ENCODE peak calls at places on chromosome 11, in eight cellular contexts. One of them, this sample, is unnamed. For H3K4me1, the result is how much of the 10 kb centered on the place peaks cover.

GRCh38 chr11:111454561-111455192 is 57.5 kb downstream of the BTG4 start:
- DNase-seq in CD8-positive, alpha-beta T cell: peak
- DNase-seq in thoracic aorta: no peak
- DNase-seq in ovary: no peak
- DNase-seq in spleen: no peak
- DNase-seq in neuronal stem cell: peak
- DNase-seq in small intestine: peak
- DNase-seq in breast epithelium: peak
- DNase-seq in this sample: no peak

GRCh38 chr11:57499413-57499982 is 16.0 kb downstream of the SLC43A1 start:
- DNase-seq in spleen: peak
- DNase-seq in neuronal stem cell: peak
- DNase-seq in thoracic aorta: peak
- DNase-seq in ovary: peak
- DNase-seq in small intestine: peak
- DNase-seq in CD8-positive, alpha-beta T cell: peak
- DNase-seq in breast epithelium: peak
- DNase-seq in this sample: peak

GRCh38 chr11:77188323-77188911 is 60.4 kb downstream of the MYO7A start:
- DNase-seq in neuronal stem cell: peak
- DNase-seq in spleen: peak
- DNase-seq in thoracic aorta: peak
- DNase-seq in ovary: peak
- DNase-seq in CD8-positive, alpha-beta T cell: peak
- DNase-seq in breast epithelium: peak
- DNase-seq in small intestine: peak
- DNase-seq in this sample: peak

GRCh38 chr11:121328213-121328966 is 35.8 kb downstream of the SC5D start:
- DNase-seq in spleen: no peak
- DNase-seq in breast epithelium: no peak
- DNase-seq in small intestine: peak
- DNase-seq in neuronal stem cell: no peak
- DNase-seq in ovary: no peak
- DNase-seq in thoracic aorta: no peak
- DNase-seq in CD8-positive, alpha-beta T cell: peak
- DNase-seq in this sample: no peak

GRCh38 chr11:119906376-119906775 is 177.4 kb upstream of the NECTIN1 start:
- DNase-seq in neuronal stem cell: no peak
- DNase-seq in thoracic aorta: no peak
- DNase-seq in small intestine: peak
- DNase-seq in spleen: peak
- DNase-seq in CD8-positive, alpha-beta T cell: no peak
- DNase-seq in ovary: no peak
- DNase-seq in breast epithelium: no peak
- DNase-seq in this sample: no peak

GRCh38 chr11:75238595-75239245 is 1.9 kb upstream of the TPBGL start:
- DNase-seq in ovary: no peak
- DNase-seq in spleen: no peak
- DNase-seq in neuronal stem cell: no peak
- DNase-seq in thoracic aorta: no peak
- DNase-seq in small intestine: no peak
- DNase-seq in CD8-positive, alpha-beta T cell: no peak
- DNase-seq in breast epithelium: no peak
- DNase-seq in this sample: no peak

GRCh38 chr11:45667929-45668680 is 2.7 kb upstream of the CHST1 start:
- DNase-seq in small intestine: no peak
- DNase-seq in ovary: peak
- DNase-seq in thoracic aorta: no peak
- DNase-seq in breast epithelium: no peak
- DNase-seq in CD8-positive, alpha-beta T cell: no peak
- DNase-seq in neuronal stem cell: no peak
- DNase-seq in spleen: no peak
- DNase-seq in this sample: no peak

GRCh38 chr11:105856954-105857353 is 165.1 kb downstream of the MSANTD4 start:
- DNase-seq in neuronal stem cell: no peak
- DNase-seq in thoracic aorta: no peak
- DNase-seq in ovary: no peak
- DNase-seq in spleen: no peak
- DNase-seq in small intestine: peak
- DNase-seq in CD8-positive, alpha-beta T cell: no peak
- DNase-seq in breast epithelium: no peak
- DNase-seq in this sample: no peak

GRCh38 chr11:102924851-102925380 is 30.6 kb downstream of the MMP13 start:
- DNase-seq in thoracic aorta: no peak
- DNase-seq in breast epithelium: no peak
- DNase-seq in CD8-positive, alpha-beta T cell: no peak
- DNase-seq in neuronal stem cell: no peak
- DNase-seq in spleen: no peak
- DNase-seq in small intestine: no peak
- DNase-seq in ovary: no peak
- DNase-seq in this sample: no peak

GRCh38 chr11:82978422-82979099 is 77.0 kb downstream of the DDIAS start:
- DNase-seq in small intestine: no peak
- DNase-seq in CD8-positive, alpha-beta T cell: no peak
- DNase-seq in ovary: no peak
- DNase-seq in neuronal stem cell: no peak
- DNase-seq in breast epithelium: no peak
- DNase-seq in thoracic aorta: no peak
- DNase-seq in spleen: no peak
- DNase-seq in this sample: no peak

GRCh38 chr11:1410366-1411291 is 20.9 kb downstream of the BRSK2 start:
- DNase-seq in neuronal stem cell: peak
- DNase-seq in small intestine: no peak
- DNase-seq in ovary: no peak
- DNase-seq in breast epithelium: no peak
- DNase-seq in thoracic aorta: no peak
- DNase-seq in spleen: no peak
- DNase-seq in CD8-positive, alpha-beta T cell: no peak
- DNase-seq in this sample: no peak

GRCh38 chr11:73315288-73316020 is 7.4 kb downstream of the ARHGEF17 start:
- DNase-seq in CD8-positive, alpha-beta T cell: no peak
- DNase-seq in breast epithelium: no peak
- DNase-seq in small intestine: no peak
- DNase-seq in neuronal stem cell: no peak
- DNase-seq in spleen: no peak
- DNase-seq in ovary: no peak
- DNase-seq in thoracic aorta: no peak
- DNase-seq in this sample: no peak

GRCh38 chr11:110919241-110919893 is 207.1 kb upstream of the ARHGAP20 start:
- DNase-seq in thoracic aorta: no peak
- DNase-seq in ovary: no peak
- DNase-seq in CD8-positive, alpha-beta T cell: no peak
- DNase-seq in neuronal stem cell: no peak
- DNase-seq in spleen: no peak
- DNase-seq in small intestine: no peak
- DNase-seq in breast epithelium: no peak
- DNase-seq in this sample: no peak

GRCh38 chr11:1109918-1110705 is 35.4 kb downstream of the MUC2 start:
- DNase-seq in spleen: peak
- DNase-seq in ovary: no peak
- DNase-seq in thoracic aorta: no peak
- DNase-seq in small intestine: no peak
- DNase-seq in breast epithelium: no peak
- DNase-seq in neuronal stem cell: no peak
- DNase-seq in CD8-positive, alpha-beta T cell: no peak
- DNase-seq in this sample: no peak

GRCh38 chr11:130899106-130899505 is 17.2 kb downstream of the SNX19 start:
- DNase-seq in CD8-positive, alpha-beta T cell: no peak
- DNase-seq in neuronal stem cell: no peak
- DNase-seq in ovary: no peak
- DNase-seq in breast epithelium: no peak
- DNase-seq in small intestine: no peak
- DNase-seq in spleen: no peak
- DNase-seq in thoracic aorta: no peak
- DNase-seq in this sample: no peak

GRCh38 chr11:94803491-94803890 is 35.3 kb downstream of the AMOTL1 start:
- DNase-seq in CD8-positive, alpha-beta T cell: no peak
- DNase-seq in spleen: no peak
- DNase-seq in small intestine: no peak
- DNase-seq in neuronal stem cell: no peak
- DNase-seq in thoracic aorta: no peak
- DNase-seq in breast epithelium: no peak
- DNase-seq in ovary: no peak
- DNase-seq in this sample: no peak

GRCh38 chr11:58576792-58577440 is 1.3 kb upstream of the LPXN start:
- DNase-seq in ovary: peak
- DNase-seq in small intestine: peak
- DNase-seq in neuronal stem cell: no peak
- DNase-seq in thoracic aorta: no peak
- DNase-seq in breast epithelium: no peak
- DNase-seq in spleen: no peak
- DNase-seq in CD8-positive, alpha-beta T cell: no peak
- DNase-seq in this sample: no peak

GRCh38 chr11:117438371-117439000 is 110.8 kb downstream of the CEP164 start:
- DNase-seq in spleen: peak
- DNase-seq in small intestine: no peak
- DNase-seq in neuronal stem cell: no peak
- DNase-seq in breast epithelium: no peak
- DNase-seq in CD8-positive, alpha-beta T cell: no peak
- DNase-seq in ovary: no peak
- DNase-seq in thoracic aorta: no peak
- DNase-seq in this sample: no peak

GRCh38 chr11:122791411-122791810 is 46.9 kb upstream of the CRTAM start:
- DNase-seq in ovary: no peak
- DNase-seq in breast epithelium: no peak
- DNase-seq in spleen: no peak
- DNase-seq in CD8-positive, alpha-beta T cell: no peak
- DNase-seq in neuronal stem cell: no peak
- DNase-seq in thoracic aorta: no peak
- DNase-seq in small intestine: no peak
- DNase-seq in this sample: no peak
- H3K4me1 ChIP-seq in ovary: under half
- H3K4me1 ChIP-seq in breast epithelium: under half
- H3K4me1 ChIP-seq in spleen: under half
- H3K4me1 ChIP-seq in CD8-positive, alpha-beta T cell: under half
- H3K4me1 ChIP-seq in neuronal stem cell: under half
- H3K4me1 ChIP-seq in thoracic aorta: under half
- H3K4me1 ChIP-seq in small intestine: under half
- H3K4me1 ChIP-seq in this sample: under half

DNA sequence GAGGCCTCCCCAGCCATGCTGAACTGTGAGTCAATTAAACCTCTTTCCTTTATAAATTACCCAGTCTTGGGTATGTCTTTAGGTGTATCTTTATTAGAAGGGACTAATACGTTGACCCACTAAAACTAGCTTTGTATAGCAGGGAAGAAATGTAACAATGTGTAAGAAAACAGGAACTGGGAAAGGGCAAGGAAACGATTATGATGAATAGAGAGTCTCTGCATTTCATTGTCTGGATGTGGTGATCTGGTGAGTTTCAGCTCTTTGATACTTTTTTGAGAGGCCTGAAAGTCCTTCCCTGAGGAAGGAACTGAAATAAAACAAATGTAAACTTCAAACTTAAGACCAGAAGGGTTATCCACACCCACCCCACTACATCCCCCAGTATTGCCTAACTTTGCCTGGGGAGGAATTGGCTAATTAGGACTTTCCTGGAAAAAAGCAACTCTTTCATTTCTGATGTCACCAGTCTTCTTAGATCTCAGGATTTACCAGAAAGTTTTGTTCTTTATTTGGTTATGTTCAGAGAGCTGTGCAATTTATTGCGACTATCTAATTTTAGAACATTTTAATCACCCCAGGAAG is 119.0 kb downstream of the LDLRAD3 start:
- DNase-seq in thoracic aorta: no peak
- DNase-seq in neuronal stem cell: no peak
- DNase-seq in spleen: no peak
- DNase-seq in breast epithelium: no peak
- DNase-seq in CD8-positive, alpha-beta T cell: no peak
- DNase-seq in ovary: no peak
- DNase-seq in small intestine: no peak
- DNase-seq in this sample: no peak
- H3K4me1 ChIP-seq in thoracic aorta: under half
- H3K4me1 ChIP-seq in neuronal stem cell: under half
- H3K4me1 ChIP-seq in spleen: under half
- H3K4me1 ChIP-seq in breast epithelium: under half
- H3K4me1 ChIP-seq in CD8-positive, alpha-beta T cell: under half
- H3K4me1 ChIP-seq in ovary: under half
- H3K4me1 ChIP-seq in small intestine: under half
- H3K4me1 ChIP-seq in this sample: under half

GRCh38 chr11:64875369-64876225 is 2.8 kb downstream of the EHD1 start:
- DNase-seq in neuronal stem cell: no peak
- DNase-seq in small intestine: no peak
- DNase-seq in spleen: peak
- DNase-seq in breast epithelium: no peak
- DNase-seq in ovary: no peak
- DNase-seq in thoracic aorta: no peak
- DNase-seq in CD8-positive, alpha-beta T cell: no peak
- DNase-seq in this sample: no peak

GRCh38 chr11:64876226-64876750 is 2.1 kb downstream of the EHD1 start:
- DNase-seq in neuronal stem cell: no peak
- DNase-seq in small intestine: no peak
- DNase-seq in ovary: no peak
- DNase-seq in CD8-positive, alpha-beta T cell: no peak
- DNase-seq in breast epithelium: no peak
- DNase-seq in thoracic aorta: no peak
- DNase-seq in spleen: peak
- DNase-seq in this sample: no peak

GRCh38 chr11:64872790-64873488 is 5.5 kb downstream of the EHD1 start:
- DNase-seq in breast epithelium: no peak
- DNase-seq in CD8-positive, alpha-beta T cell: no peak
- DNase-seq in spleen: no peak
- DNase-seq in small intestine: peak
- DNase-seq in thoracic aorta: no peak
- DNase-seq in neuronal stem cell: no peak
- DNase-seq in ovary: no peak
- DNase-seq in this sample: no peak

GRCh38 chr11:64874308-64874707 is 4.1 kb downstream of the EHD1 start:
- DNase-seq in small intestine: no peak
- DNase-seq in thoracic aorta: no peak
- DNase-seq in breast epithelium: no peak
- DNase-seq in ovary: no peak
- DNase-seq in spleen: peak
- DNase-seq in neuronal stem cell: no peak
- DNase-seq in CD8-positive, alpha-beta T cell: peak
- DNase-seq in this sample: no peak

DNA sequence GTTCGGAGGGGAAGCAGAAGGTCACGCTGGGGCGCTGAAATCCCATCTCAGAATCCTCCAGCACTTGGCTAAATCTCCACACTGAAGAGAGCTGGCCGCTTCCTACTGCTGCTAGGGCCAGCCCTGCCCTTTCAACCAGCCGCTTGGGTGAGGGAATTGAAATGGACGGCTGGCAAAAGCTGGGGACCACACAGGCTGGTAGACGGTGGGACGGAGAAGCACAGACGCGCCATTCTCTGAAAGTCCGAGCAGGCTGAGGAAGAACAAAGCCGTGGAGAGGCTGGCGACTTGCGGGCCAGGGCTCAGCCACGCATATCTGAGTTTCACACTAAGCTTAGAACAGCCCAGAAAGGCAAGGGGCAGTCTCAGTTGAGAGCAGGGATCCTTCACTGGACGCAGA is 3.6 kb downstream of the EHD1 start:
- DNase-seq in CD8-positive, alpha-beta T cell: no peak
- DNase-seq in neuronal stem cell: no peak
- DNase-seq in ovary: no peak
- DNase-seq in spleen: peak
- DNase-seq in thoracic aorta: no peak
- DNase-seq in breast epithelium: no peak
- DNase-seq in small intestine: no peak
- DNase-seq in this sample: no peak
- H3K4me1 ChIP-seq in CD8-positive, alpha-beta T cell: half or more
- H3K4me1 ChIP-seq in neuronal stem cell: half or more
- H3K4me1 ChIP-seq in ovary: under half
- H3K4me1 ChIP-seq in spleen: half or more
- H3K4me1 ChIP-seq in thoracic aorta: under half
- H3K4me1 ChIP-seq in breast epithelium: under half
- H3K4me1 ChIP-seq in small intestine: under half
- H3K4me1 ChIP-seq in this sample: half or more

GRCh38 chr11:78420796-78421209 is 3.2 kb upstream of the GAB2 start:
- DNase-seq in neuronal stem cell: no peak
- DNase-seq in breast epithelium: peak
- DNase-seq in spleen: peak
- DNase-seq in small intestine: no peak
- DNase-seq in CD8-positive, alpha-beta T cell: peak
- DNase-seq in thoracic aorta: peak
- DNase-seq in ovary: peak
- DNase-seq in this sample: peak
- H3K4me1 ChIP-seq in neuronal stem cell: under half
- H3K4me1 ChIP-seq in breast epithelium: under half
- H3K4me1 ChIP-seq in spleen: under half
- H3K4me1 ChIP-seq in small intestine: under half
- H3K4me1 ChIP-seq in CD8-positive, alpha-beta T cell: under half
- H3K4me1 ChIP-seq in thoracic aorta: under half
- H3K4me1 ChIP-seq in ovary: under half
- H3K4me1 ChIP-seq in this sample: under half

This sample was measured in ascending aorta.